ENCODE peak calls at places on chromosomes 7 and 10, in five cellular contexts. E, D, M, J and N are unnamed samples. For H3K9me3, the result is how much of the 10 kb centered on the place peaks cover.

GRCh38 chr10:98224509-98224908 is 43.5 kb downstream of the LOXL4 start:
- DNase-seq in E (no peak), D (peak), M (no peak), J (no peak), N (no peak)

GRCh38 chr10:114779803-114780609 is 41.6 kb upstream of the FHIP2A start:
- DNase-seq in E (peak), D (peak), M (no peak), J (no peak), N (no peak)

GRCh38 chr7:91085175-91085574 is 179.1 kb upstream of the FZD1 start:
- DNase-seq in E (no peak), D (no peak), M (no peak), J (no peak), N (peak)

GRCh38 chr10:119803264-119803663 is 69.4 kb downstream of the MCMBP start:
- DNase-seq in E (no peak), D (peak), M (no peak), J (no peak), N (no peak)

GRCh38 chr7:140200102-140200989 is 23.6 kb upstream of the KDM7A start:
- DNase-seq in E (peak), D (peak), M (peak), J (no peak), N (no peak)

GRCh38 chr7:25722856-25723255 is 429.1 kb upstream of the NFE2L3 start:
- DNase-seq in E (no peak), D (no peak), M (no peak), J (no peak), N (no peak)

GRCh38 chr10:75542902-75543301 is 111.5 kb downstream of the LRMDA start:
- DNase-seq in E (no peak), D (peak), M (peak), J (no peak), N (no peak)

GRCh38 chr7:106486331-106486730 is 174.6 kb downstream of the CCDC71L start:
- DNase-seq in E (no peak), D (peak), M (no peak), J (no peak), N (no peak)

DNA sequence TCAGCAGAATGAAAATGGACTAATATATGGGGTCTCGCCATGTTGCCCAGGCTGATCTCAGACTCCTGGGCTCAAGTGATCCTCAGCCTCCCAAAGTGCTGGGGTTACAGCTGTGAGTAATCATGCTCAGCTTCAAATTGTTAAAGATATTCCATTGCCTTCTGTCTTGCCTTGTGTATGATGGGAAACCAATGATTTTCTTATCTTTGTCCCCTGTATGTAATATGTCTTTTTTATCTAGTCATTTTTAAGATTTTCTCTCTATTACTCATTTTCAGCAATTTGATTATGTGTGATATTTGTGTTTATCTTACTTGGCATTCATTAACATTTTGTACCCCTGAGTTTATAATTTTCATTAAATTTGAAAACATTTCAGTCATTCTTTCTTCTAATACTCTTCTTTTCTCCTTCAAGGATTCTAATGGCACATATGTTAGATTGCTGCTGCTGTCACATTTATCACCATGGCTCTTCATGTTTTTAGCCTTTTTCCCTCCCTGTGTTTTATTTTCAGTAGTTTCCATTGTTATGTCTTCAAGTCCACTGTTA is 12.6 kb downstream of the LYZL1 start:
- DNase-seq in E (no peak), D (no peak), M (no peak), J (no peak), N (no peak)
- H3K9me3 ChIP-seq in E (under half), D (under half), M (under half), J (under half), N (under half)

DNA sequence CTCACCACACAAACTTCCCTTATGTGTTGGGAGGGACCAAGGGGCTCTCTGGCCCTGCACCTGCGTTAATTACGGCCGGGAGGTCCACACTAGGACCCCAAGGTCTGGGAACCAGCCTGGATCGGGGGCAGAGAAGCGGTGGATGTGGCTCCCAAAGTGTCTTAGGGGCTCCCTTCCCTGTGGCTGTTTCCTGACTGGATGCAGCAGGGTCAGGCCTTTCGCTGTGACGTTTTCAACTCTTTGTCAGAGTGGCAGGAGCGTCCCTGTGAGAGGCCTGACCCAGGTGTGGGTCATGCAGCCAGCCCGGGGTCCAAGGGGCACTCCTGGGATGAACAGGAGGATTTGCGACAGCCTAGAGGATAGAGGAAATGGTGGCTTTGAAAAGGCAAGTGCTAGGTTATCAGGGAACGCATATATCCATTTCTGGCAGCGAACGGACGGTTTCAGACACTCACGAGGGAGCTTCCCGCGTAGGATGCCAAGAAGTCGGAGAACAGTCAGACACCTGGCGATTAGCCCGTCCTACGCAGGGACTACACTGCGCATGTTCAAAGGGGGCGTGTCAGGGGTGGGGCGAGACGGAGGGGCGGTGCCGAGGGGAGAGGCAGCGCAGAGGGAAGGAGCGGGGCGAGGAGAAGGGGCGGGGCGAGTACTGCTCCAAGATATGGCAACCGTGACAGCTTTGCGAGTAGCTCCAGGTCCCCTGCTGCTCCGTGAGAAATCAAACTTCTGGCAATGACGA is 46.2 kb upstream of the ZNF716 start:
- DNase-seq in E (no peak), D (no peak), M (peak), J (no peak), N (no peak)
- H3K9me3 ChIP-seq in E (under half), D (under half), M (half or more), J (under half), N (under half)

DNA sequence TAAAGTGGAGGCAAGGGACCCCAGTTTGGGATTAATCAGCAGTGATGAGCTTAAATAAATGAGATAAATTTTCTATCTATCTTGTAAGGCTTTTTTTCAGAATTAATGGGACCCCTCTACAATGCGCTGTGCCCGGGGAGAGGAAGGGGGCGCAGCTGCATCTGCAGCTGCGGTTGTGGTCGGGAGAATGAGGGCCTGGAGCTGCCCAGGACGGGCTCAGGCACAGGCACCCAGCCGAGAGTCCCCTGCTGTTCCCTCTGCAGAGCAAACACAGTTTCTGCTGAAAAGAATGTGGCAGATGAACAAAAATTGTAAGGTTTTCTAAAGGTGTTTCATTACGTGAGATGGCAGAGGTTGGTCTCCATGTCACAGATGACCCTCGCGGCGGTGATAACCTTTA is 456.1 kb downstream of the DNAJB6 start:
- DNase-seq in E (no peak), D (no peak), M (no peak), J (no peak), N (no peak)
- H3K9me3 ChIP-seq in E (under half), D (under half), M (under half), J (under half), N (under half)

GRCh38 chr7:41524861-41525260 is 178.0 kb downstream of the INHBA start:
- DNase-seq in E (peak), D (no peak), M (no peak), J (no peak), N (no peak)
- H3K9me3 ChIP-seq in E (under half), D (under half), M (under half), J (under half), N (under half)

DNA sequence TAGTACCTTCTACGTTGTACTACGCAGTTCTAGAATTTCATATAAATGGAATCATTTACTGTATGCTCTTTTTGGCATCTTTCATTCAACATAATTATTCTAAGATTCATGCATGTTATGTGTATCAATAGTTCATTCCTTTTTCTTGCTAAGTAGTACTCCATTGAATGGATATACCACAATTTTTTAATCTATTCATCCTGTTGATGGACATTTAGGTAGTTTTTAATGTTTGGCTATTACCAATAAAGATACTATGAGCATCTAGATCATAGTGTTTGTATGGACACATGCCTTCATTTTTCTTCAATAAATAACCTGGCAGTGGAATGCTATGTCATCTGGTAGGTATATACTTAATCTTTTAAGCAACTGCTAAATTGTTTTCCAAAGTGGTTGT is 83.0 kb upstream of the ELN start:
- DNase-seq in E (no peak), D (no peak), M (no peak), J (no peak), N (no peak)
- H3K9me3 ChIP-seq in E (under half), D (under half), M (half or more), J (under half), N (under half)

DNA sequence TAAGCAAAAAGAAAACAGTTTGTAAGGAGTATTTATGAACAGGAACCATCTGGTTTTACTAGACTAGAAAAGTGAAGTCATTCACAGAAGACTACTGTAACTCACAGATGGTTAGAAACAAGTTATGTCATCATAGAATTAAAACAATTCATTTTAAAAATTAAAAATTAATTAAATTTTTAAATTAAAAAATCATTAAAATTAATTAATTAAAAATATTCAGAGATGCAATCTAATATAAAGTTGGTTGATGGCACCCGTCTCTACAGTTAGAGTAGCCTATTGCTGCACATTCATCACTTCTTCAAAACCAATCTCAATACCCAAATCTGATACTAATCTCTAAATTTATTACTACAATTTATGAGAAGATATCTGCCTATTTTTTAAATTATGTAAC is 454.8 kb upstream of the NUPR2 start:
- DNase-seq in E (no peak), D (no peak), M (no peak), J (no peak), N (no peak)
- H3K9me3 ChIP-seq in E (under half), D (under half), M (under half), J (under half), N (under half)

GRCh38 chr7:157997080-157997440 is 590.6 kb downstream of the PTPRN2 start:
- DNase-seq in E (no peak), D (no peak), M (no peak), J (no peak), N (no peak)

GRCh38 chr7:157997991-157998505 is 589.6 kb downstream of the PTPRN2 start:
- DNase-seq in E (no peak), D (no peak), M (no peak), J (no peak), N (no peak)

GRCh38 chr7:157997471-157997870 is 590.2 kb downstream of the PTPRN2 start:
- DNase-seq in E (no peak), D (no peak), M (no peak), J (no peak), N (no peak)

GRCh38 chr7:157995815-157996214 is 591.8 kb downstream of the PTPRN2 start:
- DNase-seq in E (no peak), D (no peak), M (no peak), J (no peak), N (no peak)

GRCh38 chr7:157996359-157997079 is 591.1 kb downstream of the PTPRN2 start:
- DNase-seq in E (no peak), D (no peak), M (no peak), J (no peak), N (no peak)
- H3K9me3 ChIP-seq in E (under half), D (under half), M (under half), J (under half), N (under half)